ENCODE peak calls at places on chromosome 9, in four cellular contexts. One of them, this sample, is unnamed.

GRCh38 chr9:86034863-86035734 is 64.3 kb downstream of the GOLM1 start:
- DNase-seq in activated CD8-positive, alpha-beta T cell treated with anti-CD3 and anti-CD28 coated beads, Interleukin-2, amount 10 ng/mL, durations not matched to agents 7 days and 5 days: no peak
- DNase-seq in endothelial cell of umbilical vein: peak
- DNase-seq in aorta: no peak
- DNase-seq in this sample: no peak

GRCh38 chr9:134553061-134553891 is 88.3 kb upstream of the COL5A1 start:
- DNase-seq in activated CD8-positive, alpha-beta T cell treated with anti-CD3 and anti-CD28 coated beads, Interleukin-2, amount 10 ng/mL, durations not matched to agents 7 days and 5 days: no peak
- DNase-seq in endothelial cell of umbilical vein: no peak
- DNase-seq in aorta: peak
- DNase-seq in this sample: no peak

GRCh38 chr9:21576331-21577189 is 94.4 kb upstream of the IFNE start:
- DNase-seq in activated CD8-positive, alpha-beta T cell treated with anti-CD3 and anti-CD28 coated beads, Interleukin-2, amount 10 ng/mL, durations not matched to agents 7 days and 5 days: peak
- DNase-seq in endothelial cell of umbilical vein: peak
- DNase-seq in aorta: peak
- DNase-seq in this sample: peak

GRCh38 chr9:129284607-129285291 is 106.7 kb upstream of the IER5L start:
- DNase-seq in aorta: peak
- DNase-seq in endothelial cell of umbilical vein: no peak
- DNase-seq in activated CD8-positive, alpha-beta T cell treated with anti-CD3 and anti-CD28 coated beads, Interleukin-2, amount 10 ng/mL, durations not matched to agents 7 days and 5 days: no peak
- DNase-seq in this sample: no peak

GRCh38 chr9:35490910-35491465 is 1.1 kb downstream of the RUSC2 start:
- DNase-seq in endothelial cell of umbilical vein: peak
- DNase-seq in activated CD8-positive, alpha-beta T cell treated with anti-CD3 and anti-CD28 coated beads, Interleukin-2, amount 10 ng/mL, durations not matched to agents 7 days and 5 days: no peak
- DNase-seq in aorta: no peak
- DNase-seq in this sample: no peak

GRCh38 chr9:126506361-126507317 is 107.1 kb upstream of the LMX1B start:
- DNase-seq in activated CD8-positive, alpha-beta T cell treated with anti-CD3 and anti-CD28 coated beads, Interleukin-2, amount 10 ng/mL, durations not matched to agents 7 days and 5 days: no peak
- DNase-seq in endothelial cell of umbilical vein: no peak
- DNase-seq in aorta: peak
- DNase-seq in this sample: no peak

GRCh38 chr9:126412945-126413344 is 86.3 kb downstream of the MVB12B start:
- DNase-seq in endothelial cell of umbilical vein: no peak
- DNase-seq in activated CD8-positive, alpha-beta T cell treated with anti-CD3 and anti-CD28 coated beads, Interleukin-2, amount 10 ng/mL, durations not matched to agents 7 days and 5 days: no peak
- DNase-seq in aorta: no peak
- DNase-seq in this sample: no peak

GRCh38 chr9:111975709-111976108 is 79.1 kb downstream of the UGCG start:
- DNase-seq in endothelial cell of umbilical vein: no peak
- DNase-seq in activated CD8-positive, alpha-beta T cell treated with anti-CD3 and anti-CD28 coated beads, Interleukin-2, amount 10 ng/mL, durations not matched to agents 7 days and 5 days: no peak
- DNase-seq in aorta: no peak
- DNase-seq in this sample: no peak

GRCh38 chr9:93061791-93062299 is 3.3 kb downstream of the SUSD3 start:
- DNase-seq in activated CD8-positive, alpha-beta T cell treated with anti-CD3 and anti-CD28 coated beads, Interleukin-2, amount 10 ng/mL, durations not matched to agents 7 days and 5 days: peak
- DNase-seq in endothelial cell of umbilical vein: no peak
- DNase-seq in aorta: no peak
- DNase-seq in this sample: no peak

GRCh38 chr9:70352356-70352755 is 62.1 kb downstream of the KLF9 start:
- DNase-seq in endothelial cell of umbilical vein: peak
- DNase-seq in activated CD8-positive, alpha-beta T cell treated with anti-CD3 and anti-CD28 coated beads, Interleukin-2, amount 10 ng/mL, durations not matched to agents 7 days and 5 days: no peak
- DNase-seq in aorta: no peak
- DNase-seq in this sample: no peak

GRCh38 chr9:21836437-21837161 is 34.2 kb downstream of the MTAP start:
- DNase-seq in aorta: no peak
- DNase-seq in activated CD8-positive, alpha-beta T cell treated with anti-CD3 and anti-CD28 coated beads, Interleukin-2, amount 10 ng/mL, durations not matched to agents 7 days and 5 days: no peak
- DNase-seq in endothelial cell of umbilical vein: peak
- DNase-seq in this sample: no peak

GRCh38 chr9:72441296-72442211 is 76.5 kb upstream of the ZFAND5 start:
- DNase-seq in endothelial cell of umbilical vein: peak
- DNase-seq in aorta: no peak
- DNase-seq in activated CD8-positive, alpha-beta T cell treated with anti-CD3 and anti-CD28 coated beads, Interleukin-2, amount 10 ng/mL, durations not matched to agents 7 days and 5 days: no peak
- DNase-seq in this sample: no peak

GRCh38 chr9:108100571-108100970 is 611.0 kb upstream of the KLF4 start:
- DNase-seq in activated CD8-positive, alpha-beta T cell treated with anti-CD3 and anti-CD28 coated beads, Interleukin-2, amount 10 ng/mL, durations not matched to agents 7 days and 5 days: no peak
- DNase-seq in aorta: no peak
- DNase-seq in endothelial cell of umbilical vein: no peak
- DNase-seq in this sample: no peak

GRCh38 chr9:133990366-133991210 is 1.5 kb downstream of the VAV2 start:
- DNase-seq in endothelial cell of umbilical vein: peak
- DNase-seq in aorta: peak
- DNase-seq in activated CD8-positive, alpha-beta T cell treated with anti-CD3 and anti-CD28 coated beads, Interleukin-2, amount 10 ng/mL, durations not matched to agents 7 days and 5 days: no peak
- DNase-seq in this sample: no peak

GRCh38 chr9:16191691-16192402 is 639.0 kb downstream of the CCDC171 start:
- DNase-seq in activated CD8-positive, alpha-beta T cell treated with anti-CD3 and anti-CD28 coated beads, Interleukin-2, amount 10 ng/mL, durations not matched to agents 7 days and 5 days: peak
- DNase-seq in endothelial cell of umbilical vein: peak
- DNase-seq in aorta: peak
- DNase-seq in this sample: no peak

GRCh38 chr9:136095495-136096058 is 488 bp upstream of the NACC2 start:
- DNase-seq in activated CD8-positive, alpha-beta T cell treated with anti-CD3 and anti-CD28 coated beads, Interleukin-2, amount 10 ng/mL, durations not matched to agents 7 days and 5 days: no peak
- DNase-seq in aorta: no peak
- DNase-seq in endothelial cell of umbilical vein: peak
- DNase-seq in this sample: no peak

GRCh38 chr9:114719290-114719689 is 37.3 kb upstream of the TEX48 start:
- DNase-seq in aorta: no peak
- DNase-seq in activated CD8-positive, alpha-beta T cell treated with anti-CD3 and anti-CD28 coated beads, Interleukin-2, amount 10 ng/mL, durations not matched to agents 7 days and 5 days: no peak
- DNase-seq in endothelial cell of umbilical vein: no peak
- DNase-seq in this sample: no peak

GRCh38 chr9:105737205-105737604 is 42.9 kb downstream of the TMEM38B start:
- DNase-seq in aorta: no peak
- DNase-seq in activated CD8-positive, alpha-beta T cell treated with anti-CD3 and anti-CD28 coated beads, Interleukin-2, amount 10 ng/mL, durations not matched to agents 7 days and 5 days: no peak
- DNase-seq in endothelial cell of umbilical vein: no peak
- DNase-seq in this sample: no peak

GRCh38 chr9:77939149-77939668 is 92.4 kb downstream of the GNAQ start:
- DNase-seq in activated CD8-positive, alpha-beta T cell treated with anti-CD3 and anti-CD28 coated beads, Interleukin-2, amount 10 ng/mL, durations not matched to agents 7 days and 5 days: no peak
- DNase-seq in endothelial cell of umbilical vein: no peak
- DNase-seq in aorta: no peak
- DNase-seq in this sample: no peak

GRCh38 chr9:113620377-113621161 is 157.0 kb downstream of the RGS3 start:
- DNase-seq in aorta: peak
- DNase-seq in activated CD8-positive, alpha-beta T cell treated with anti-CD3 and anti-CD28 coated beads, Interleukin-2, amount 10 ng/mL, durations not matched to agents 7 days and 5 days: no peak
- DNase-seq in endothelial cell of umbilical vein: peak
- DNase-seq in this sample: no peak

GRCh38 chr9:87581513-87581912 is 83.8 kb downstream of the DAPK1 start:
- DNase-seq in endothelial cell of umbilical vein: peak
- DNase-seq in activated CD8-positive, alpha-beta T cell treated with anti-CD3 and anti-CD28 coated beads, Interleukin-2, amount 10 ng/mL, durations not matched to agents 7 days and 5 days: no peak
- DNase-seq in aorta: no peak
- DNase-seq in this sample: no peak

GRCh38 chr9:133454943-133455673 is 4.7 kb upstream of the CACFD1 start:
- DNase-seq in endothelial cell of umbilical vein: no peak
- DNase-seq in activated CD8-positive, alpha-beta T cell treated with anti-CD3 and anti-CD28 coated beads, Interleukin-2, amount 10 ng/mL, durations not matched to agents 7 days and 5 days: no peak
- DNase-seq in aorta: no peak
- DNase-seq in this sample: no peak